ENCODE peak calls at places on chromosomes 16 and 17, in four cellular contexts. M, V, Q and N are unnamed samples.

GRCh38 chr17:58303981-58304734 is 23.4 kb upstream of the MPO start:
- DNase-seq in M (peak; percentile 84), V (peak; percentile 59), Q (peak; percentile 60), N (peak; percentile 40)

GRCh38 chr17:17523001-17523713 is 27.0 kb upstream of the RASD1 start:
- DNase-seq in M (no peak), V (no peak), Q (no peak), N (no peak)

GRCh38 chr17:4967539-4968165 is at the start of gene SPAG7:
- DNase-seq in M (peak; percentile 98), V (peak; percentile 95), Q (peak; percentile 97), N (peak; percentile 94)

GRCh38 chr17:32491371-32492280 is 4.8 kb downstream of the CDK5R1 start:
- DNase-seq in M (no peak), V (no peak), Q (no peak), N (no peak)

GRCh38 chr17:68840073-68840472 is 115.1 kb downstream of the ABCA8 start:
- DNase-seq in M (no peak), V (peak; percentile 70), Q (no peak), N (no peak)

GRCh38 chr16:8714143-8714542 is 39.7 kb downstream of the ABAT start:
- DNase-seq in M (no peak), V (no peak), Q (no peak), N (no peak)

GRCh38 chr17:60039509-60040442 is 38.9 kb downstream of the HEATR6 start:
- DNase-seq in M (no peak), V (no peak), Q (no peak), N (no peak)

GRCh38 chr16:17224859-17225258 is 245.9 kb downstream of the XYLT1 start:
- DNase-seq in M (no peak), V (no peak), Q (peak; percentile 78), N (peak; percentile 30)

GRCh38 chr16:87133966-87134945 is 182.9 kb downstream of the C16orf95 start:
- DNase-seq in M (no peak), V (no peak), Q (no peak), N (no peak)

GRCh38 chr17:30831257-30831656 is 509 bp upstream of the ATAD5 start:
- DNase-seq in M (no peak), V (no peak), Q (peak; percentile 46), N (no peak)

GRCh38 chr16:83804366-83804765 is 3.4 kb upstream of the HSBP1 start:
- DNase-seq in M (no peak), V (no peak), Q (no peak), N (no peak)

GRCh38 chr17:66175892-66176291 is 16.0 kb downstream of the CEP112 start:
- DNase-seq in M (no peak), V (no peak), Q (no peak), N (no peak)

GRCh38 chr16:69834817-69835477 is 72.8 kb downstream of the WWP2 start:
- DNase-seq in M (no peak), V (no peak), Q (no peak), N (no peak)

GRCh38 chr16:54460254-54460860 is 173.8 kb upstream of the IRX3 start:
- DNase-seq in M (no peak), V (no peak), Q (peak; percentile 60), N (no peak)

GRCh38 chr17:41322264-41322902 is 6.9 kb upstream of the KRTAP17-1 start:
- DNase-seq in M (no peak), V (no peak), Q (peak; percentile 82), N (no peak)

GRCh38 chr17:80152057-80152831 is 5.3 kb upstream of the EIF4A3 start:
- DNase-seq in M (no peak), V (no peak), Q (no peak), N (no peak)

GRCh38 chr17:76420356-76421053 is 32.4 kb downstream of the UBE2O start:
- DNase-seq in M (no peak), V (no peak), Q (no peak), N (no peak)

GRCh38 chr16:54489225-54489781 is 202.7 kb upstream of the IRX3 start:
- DNase-seq in M (no peak), V (no peak), Q (peak; percentile 6), N (no peak)

GRCh38 chr16:12162151-12162559 is 185.6 kb downstream of the SNX29 start:
- DNase-seq in M (no peak), V (peak; percentile 47), Q (no peak), N (no peak)

GRCh38 chr17:39591958-39592954 is 15.5 kb downstream of the NEUROD2 start:
- DNase-seq in M (peak; percentile 90), V (no peak), Q (peak; percentile 49), N (no peak)

GRCh38 chr16:50842589-50842988 is 100.7 kb downstream of the CYLD start:
- DNase-seq in M (peak; percentile 8), V (no peak), Q (no peak), N (no peak)

GRCh38 chr17:13266596-13266995 is 248.8 kb upstream of the ELAC2 start:
- DNase-seq in M (no peak), V (no peak), Q (peak; percentile 85), N (no peak)

GRCh38 chr17:77409282-77410161 is 268.8 kb downstream of the SEC14L1 start:
- DNase-seq in M (peak; percentile 71), V (no peak), Q (peak; percentile 68), N (peak; percentile 79)

GRCh38 chr17:1641065-1641403 is 4.5 kb downstream of the SCARF1 start:
- DNase-seq in M (no peak), V (no peak), Q (no peak), N (no peak)

GRCh38 chr17:1638624-1639300 is 6.8 kb downstream of the SCARF1 start:
- DNase-seq in M (no peak), V (no peak), Q (no peak), N (no peak)

GRCh38 chr17:1639549-1639948 is 6.0 kb downstream of the SCARF1 start:
- DNase-seq in M (no peak), V (no peak), Q (no peak), N (no peak)

GRCh38 chr17:1638171-1638583 is 7.4 kb downstream of the SCARF1 start:
- DNase-seq in M (no peak), V (no peak), Q (no peak), N (no peak)

DNA sequence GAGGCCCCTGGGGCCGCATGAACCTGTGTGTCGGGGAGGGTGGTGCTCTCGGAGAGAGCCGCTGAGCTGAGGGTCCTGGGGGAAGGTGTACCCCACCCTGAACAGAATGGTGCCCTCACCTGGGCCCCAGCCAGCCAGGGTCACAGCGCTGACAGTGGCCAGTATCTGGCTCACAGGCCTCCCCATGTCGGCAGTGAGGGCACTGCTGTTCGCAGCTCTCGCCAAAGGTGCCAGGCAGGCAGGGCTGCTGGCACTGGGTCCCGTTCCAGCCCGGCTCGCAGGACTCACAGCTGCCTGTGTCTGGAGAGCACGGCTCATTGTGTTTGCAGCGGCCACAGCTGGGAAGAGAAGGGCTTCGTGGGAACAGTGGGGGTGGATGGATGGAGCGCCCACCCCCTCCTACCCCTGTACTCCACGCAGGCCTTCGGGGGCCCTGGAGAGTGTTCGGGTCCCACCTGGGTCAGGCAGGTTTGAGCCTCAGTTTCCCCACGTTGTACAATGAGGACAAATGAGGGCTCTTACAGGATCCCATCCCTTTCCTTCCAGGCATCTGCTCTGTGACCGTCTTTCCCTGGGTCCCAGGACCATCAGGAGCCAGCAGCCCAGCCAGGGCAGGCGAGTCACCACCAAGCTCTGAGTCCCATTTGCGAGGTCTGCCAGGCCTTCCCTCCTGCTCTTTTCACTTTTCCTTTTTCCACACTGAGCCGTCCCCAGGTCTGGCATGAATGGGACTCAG is 5.0 kb downstream of the SCARF1 start:
- DNase-seq in M (no peak), V (no peak), Q (no peak), N (no peak)
- H3K27ac ChIP-seq in M (no peak overlapping the region), V (no peak overlapping the region), Q (no peak overlapping the region), N (peak overlapping the region; percentile 38)

GRCh38 chr17:880871-881269 is 98.7 kb downstream of the NXN start:
- DNase-seq in M (no peak), V (no peak), Q (no peak), N (no peak)

GRCh38 chr17:885971-886571 is 93.5 kb downstream of the NXN start:
- DNase-seq in M (no peak), V (peak; percentile 80), Q (no peak), N (peak; percentile 76)

GRCh38 chr17:880074-880870 is 98.1 kb downstream of the MRM3 start:
- DNase-seq in M (no peak), V (no peak), Q (peak; percentile 31), N (no peak)

GRCh38 chr17:883586-883962 is 96.0 kb downstream of the NXN start:
- DNase-seq in M (no peak), V (no peak), Q (no peak), N (no peak)

GRCh38 chr17:882827-883585 is 96.6 kb downstream of the NXN start:
- DNase-seq in M (no peak), V (peak; percentile 81), Q (peak; percentile 26), N (peak; percentile 78)
- H3K27ac ChIP-seq in M (no peak overlapping the region), V (peak overlapping the region; percentile 43), Q (peak overlapping the region; percentile 17), N (peak overlapping the region; percentile 92)

DNA sequence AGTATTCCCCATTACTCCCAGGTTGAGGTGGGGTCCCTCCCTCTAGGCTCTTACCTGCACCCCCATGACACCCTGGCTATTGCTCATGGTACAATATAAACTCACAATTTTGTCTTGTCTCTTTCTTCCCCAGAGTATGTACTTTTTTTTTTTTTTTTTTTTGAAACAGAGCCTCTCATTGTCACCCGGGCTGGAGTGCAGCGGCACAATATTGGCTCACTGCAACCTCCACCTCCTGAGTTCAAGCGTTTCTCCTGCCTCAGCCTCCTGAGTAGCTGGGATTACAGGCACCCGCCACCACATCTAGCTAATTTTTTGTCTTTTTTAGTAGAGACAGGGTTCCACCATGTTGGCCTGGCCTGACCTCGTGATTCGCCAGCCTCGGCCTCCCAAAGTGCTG is 8.5 kb downstream of the KANSL1 start:
- DNase-seq in M (no peak), V (no peak), Q (no peak), N (no peak)
- H3K27ac ChIP-seq in M (no peak overlapping the region), V (no peak overlapping the region), Q (no peak overlapping the region), N (no peak overlapping the region)

DNA sequence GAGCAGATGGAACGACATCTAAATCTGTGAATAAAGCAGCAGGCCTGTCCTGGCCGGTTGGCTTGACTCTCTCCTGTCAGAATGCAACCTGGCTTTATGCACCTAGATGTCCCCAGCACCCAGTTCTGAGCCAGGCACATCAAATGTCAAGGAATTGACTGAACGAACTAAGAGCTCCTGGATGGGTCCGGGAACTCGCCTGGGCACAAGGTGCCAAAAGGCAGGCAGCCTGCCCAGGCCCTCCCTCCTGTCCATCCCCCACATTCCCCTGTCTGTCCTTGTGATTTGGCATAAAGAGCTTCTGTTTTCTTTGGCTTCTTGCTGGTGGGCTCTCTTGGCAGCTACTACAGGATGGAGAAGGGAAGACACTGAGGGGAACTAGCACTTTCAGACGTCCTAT is 4.1 kb upstream of the RSAD1 start:
- DNase-seq in M (no peak), V (peak; percentile 77), Q (no peak), N (no peak)
- H3K27ac ChIP-seq in M (no peak overlapping the region), V (no peak overlapping the region), Q (no peak overlapping the region), N (no peak overlapping the region)